ENCODE peak calls at places on chromosome 22, in ten cellular contexts. E is NCI-H1105; A is EH; W is GM03348; Z is astrocyte; S is cardiac muscle cell; V is AG04449; O is CD8-positive, alpha-beta memory T cell; M is endothelial cell; G is PC-3. Q is an unnamed sample.

GRCh38 chr22:38966379-38966700 is 8.9 kb downstream of the APOBEC3A start:
- DNase-seq in E (no peak), A (no peak), W (no peak), Z (no peak), S (peak), V (no peak), O (peak), M (no peak), G (no peak), Q (no peak)

GRCh38 chr22:43136255-43136654 is 6.9 kb downstream of the MCAT start:
- DNase-seq in E (no peak), A (peak), W (peak), Z (no peak), S (peak), V (no peak), O (peak), M (peak), G (peak), Q (no peak)

GRCh38 chr22:46102752-46103151 is 47.6 kb upstream of the PPARA start:
- DNase-seq in E (no peak), A (no peak), W (no peak), Z (no peak), S (no peak), V (no peak), O (no peak), M (no peak), G (no peak), Q (no peak)

GRCh38 chr22:33747576-33748180 is 172.6 kb downstream of the LARGE1 start:
- DNase-seq in E (peak), A (no peak), W (no peak), Z (no peak), S (no peak), V (no peak), O (no peak), M (no peak), G (no peak), Q (no peak)

GRCh38 chr22:50274311-50274710 is 4.1 kb upstream of the MAPK11 start:
- DNase-seq in E (peak), A (peak), W (peak), Z (no peak), S (peak), V (no peak), O (peak), M (no peak), G (peak), Q (no peak)

GRCh38 chr22:47544696-47545095 is 782.2 kb downstream of the TBC1D22A start:
- DNase-seq in E (no peak), A (no peak), W (no peak), Z (no peak), S (no peak), V (no peak), O (no peak), M (no peak), G (no peak), Q (no peak)

GRCh38 chr22:28711820-28712777 is 29.5 kb downstream of the CHEK2 start:
- DNase-seq in E (no peak), A (peak), W (peak), Z (peak), S (no peak), V (peak), O (no peak), M (no peak), G (peak), Q (no peak)

GRCh38 chr22:22936915-22937656 is 49.5 kb downstream of the IGLL5 start:
- DNase-seq in E (no peak), A (no peak), W (no peak), Z (no peak), S (no peak), V (no peak), O (no peak), M (no peak), G (no peak), Q (no peak)

GRCh38 chr22:38244106-38244505 is 28.7 kb downstream of the TMEM184B start:
- DNase-seq in E (no peak), A (peak), W (no peak), Z (no peak), S (no peak), V (no peak), O (no peak), M (no peak), G (no peak), Q (no peak)

GRCh38 chr22:29683536-29683935 is 36.3 kb upstream of the CABP7 start:
- DNase-seq in E (no peak), A (no peak), W (no peak), Z (no peak), S (no peak), V (no peak), O (no peak), M (no peak), G (no peak), Q (no peak)

GRCh38 chr22:26577081-26577480 is 12.9 kb downstream of the TPST2 start:
- DNase-seq in E (no peak), A (no peak), W (no peak), Z (no peak), S (no peak), V (no peak), O (no peak), M (no peak), G (no peak), Q (no peak)

GRCh38 chr22:46057206-46057605 is 80.2 kb upstream of the WNT7B start:
- DNase-seq in E (peak), A (peak), W (no peak), Z (peak), S (no peak), V (no peak), O (peak), M (no peak), G (peak), Q (no peak)

GRCh38 chr22:23033116-23033905 is 37.0 kb upstream of the GNAZ start:
- DNase-seq in E (no peak), A (no peak), W (no peak), Z (no peak), S (no peak), V (no peak), O (no peak), M (no peak), G (no peak), Q (peak)

GRCh38 chr22:48635825-48636224 is 1191.8 kb downstream of the BRD1 start:
- DNase-seq in E (no peak), A (no peak), W (no peak), Z (no peak), S (no peak), V (no peak), O (no peak), M (no peak), G (no peak), Q (no peak)

GRCh38 chr22:41915035-41915782 is at the start of gene SHISA8:
- DNase-seq in E (peak), A (peak), W (peak), Z (peak), S (peak), V (no peak), O (peak), M (peak), G (peak), Q (no peak)

GRCh38 chr22:48743601-48744282 is 1083.9 kb downstream of the BRD1 start:
- DNase-seq in E (no peak), A (no peak), W (no peak), Z (no peak), S (no peak), V (no peak), O (peak), M (no peak), G (no peak), Q (no peak)

GRCh38 chr22:19811811-19812771 is 42.6 kb downstream of the GNB1L start:
- DNase-seq in E (no peak), A (no peak), W (no peak), Z (no peak), S (no peak), V (no peak), O (no peak), M (peak), G (no peak), Q (no peak)

GRCh38 chr22:43777204-43777671 is 34.9 kb downstream of the EFCAB6 start:
- DNase-seq in E (no peak), A (peak), W (peak), Z (peak), S (no peak), V (peak), O (no peak), M (peak), G (peak), Q (no peak)

GRCh38 chr22:23381661-23382427 is 198.2 kb downstream of the IGLL1 start:
- DNase-seq in E (no peak), A (no peak), W (no peak), Z (no peak), S (no peak), V (no peak), O (no peak), M (no peak), G (no peak), Q (no peak)

GRCh38 chr22:29167032-29167911 is 38.4 kb upstream of the EMID1 start:
- DNase-seq in E (no peak), A (no peak), W (no peak), Z (no peak), S (no peak), V (no peak), O (no peak), M (no peak), G (no peak), Q (no peak)

GRCh38 chr22:27217154-27217553 is 559.8 kb downstream of the MIAT start:
- DNase-seq in E (no peak), A (no peak), W (no peak), Z (no peak), S (no peak), V (no peak), O (no peak), M (no peak), G (no peak), Q (no peak)

GRCh38 chr22:38098410-38099249 is 11.9 kb downstream of the BAIAP2L2 start:
- DNase-seq in E (no peak), A (peak), W (peak), Z (peak), S (no peak), V (no peak), O (no peak), M (no peak), G (no peak), Q (no peak)

GRCh38 chr22:29258407-29259252 is 9.2 kb downstream of the RHBDD3 start:
- DNase-seq in E (no peak), A (no peak), W (no peak), Z (no peak), S (no peak), V (no peak), O (no peak), M (no peak), G (no peak), Q (no peak)

GRCh38 chr22:44116755-44117684 is 63.7 kb upstream of the PARVG start:
- DNase-seq in E (no peak), A (no peak), W (no peak), Z (no peak), S (no peak), V (no peak), O (no peak), M (no peak), G (no peak), Q (no peak)

GRCh38 chr22:32520612-32521011 is 46.0 kb downstream of the FBXO7 start:
- DNase-seq in E (no peak), A (no peak), W (no peak), Z (no peak), S (no peak), V (no peak), O (no peak), M (no peak), G (no peak), Q (no peak)

GRCh38 chr22:33785283-33785991 is 134.8 kb downstream of the LARGE1 start:
- DNase-seq in E (no peak), A (peak), W (peak), Z (peak), S (no peak), V (peak), O (no peak), M (no peak), G (peak), Q (no peak)

GRCh38 chr22:46102159-46102558 is 48.2 kb upstream of the PPARA start:
- DNase-seq in E (no peak), A (no peak), W (no peak), Z (no peak), S (no peak), V (no peak), O (no peak), M (no peak), G (no peak), Q (no peak)

GRCh38 chr22:33202455-33202854 is 144.3 kb upstream of the SYN3 start:
- DNase-seq in E (no peak), A (no peak), W (no peak), Z (no peak), S (no peak), V (no peak), O (no peak), M (no peak), G (no peak), Q (no peak)

GRCh38 chr22:17867160-17867785 is 93.0 kb upstream of the BID start:
- DNase-seq in E (no peak), A (no peak), W (no peak), Z (no peak), S (no peak), V (no peak), O (no peak), M (no peak), G (no peak), Q (no peak)

GRCh38 chr22:20116376-20116950 is 559 bp downstream of the RANBP1 start:
- DNase-seq in E (no peak), A (no peak), W (peak), Z (no peak), S (no peak), V (no peak), O (no peak), M (no peak), G (no peak), Q (no peak)

GRCh38 chr22:47386812-47387510 is 624.5 kb downstream of the TBC1D22A start:
- DNase-seq in E (no peak), A (no peak), W (no peak), Z (no peak), S (no peak), V (no peak), O (no peak), M (no peak), G (no peak), Q (no peak)

GRCh38 chr22:27748355-27749168 is 53.0 kb downstream of the MN1 start:
- DNase-seq in E (peak), A (peak), W (peak), Z (peak), S (no peak), V (no peak), O (no peak), M (no peak), G (no peak), Q (no peak)

GRCh38 chr22:24189249-24190158 is 8.2 kb downstream of the SUSD2 start:
- DNase-seq in E (no peak), A (peak), W (peak), Z (no peak), S (peak), V (no peak), O (no peak), M (peak), G (peak), Q (peak)

GRCh38 chr22:30928401-30928800 is 40.2 kb downstream of the MORC2 start:
- DNase-seq in E (no peak), A (no peak), W (no peak), Z (no peak), S (no peak), V (no peak), O (no peak), M (no peak), G (no peak), Q (no peak)

GRCh38 chr22:48940988-48941902 is 886.4 kb downstream of the BRD1 start:
- DNase-seq in E (no peak), A (no peak), W (no peak), Z (no peak), S (no peak), V (no peak), O (no peak), M (no peak), G (no peak), Q (no peak)

GRCh38 chr22:46092646-46093410 is 57.5 kb upstream of the PPARA start:
- DNase-seq in E (no peak), A (no peak), W (no peak), Z (no peak), S (no peak), V (no peak), O (no peak), M (no peak), G (no peak), Q (no peak)

GRCh38 chr22:40040927-40041326 is 46.2 kb downstream of the FAM83F start:
- DNase-seq in E (peak), A (peak), W (no peak), Z (no peak), S (peak), V (no peak), O (no peak), M (no peak), G (peak), Q (no peak)